ENCODE peak calls at places on chromosomes 12 and 14, in nine cellular contexts. One of them, this sample, is unnamed.

GRCh38 chr14:51035611-51036192 is 59.2 kb downstream of the TRIM9 start:
- DNase-seq in stimulated activated naive CD8-positive, alpha-beta T cell treated with anti-CD3 and anti-CD28 coated beads, Interleukin-15, Interleukin-2, amounts not matched to agents 100 U/mL and 50 U/mL, for 24 hours: no peak
- DNase-seq in cardiac septum: no peak
- DNase-seq in glutamatergic neuron: no peak
- DNase-seq in stimulated activated CD8-positive, alpha-beta memory T cell treated with anti-CD3 and anti-CD28 coated beads, Interleukin-4, amount 100 ng/mL, for 4 hours: no peak
- DNase-seq in NCI-H1092: no peak
- DNase-seq in cerebellum: no peak
- DNase-seq in sigmoid colon: no peak
- DNase-seq in cardiac muscle cell: no peak
- DNase-seq in this sample: no peak

GRCh38 chr14:68199465-68200145 is 380.0 kb downstream of the RAD51B start:
- DNase-seq in stimulated activated naive CD8-positive, alpha-beta T cell treated with anti-CD3 and anti-CD28 coated beads, Interleukin-15, Interleukin-2, amounts not matched to agents 100 U/mL and 50 U/mL, for 24 hours: no peak
- DNase-seq in cardiac septum: no peak
- DNase-seq in glutamatergic neuron: no peak
- DNase-seq in stimulated activated CD8-positive, alpha-beta memory T cell treated with anti-CD3 and anti-CD28 coated beads, Interleukin-4, amount 100 ng/mL, for 4 hours: no peak
- DNase-seq in NCI-H1092: no peak
- DNase-seq in cerebellum: no peak
- DNase-seq in sigmoid colon: peak
- DNase-seq in cardiac muscle cell: no peak
- DNase-seq in this sample: no peak

GRCh38 chr14:90388437-90388836 is 8.4 kb upstream of the CALM1 start:
- DNase-seq in stimulated activated naive CD8-positive, alpha-beta T cell treated with anti-CD3 and anti-CD28 coated beads, Interleukin-15, Interleukin-2, amounts not matched to agents 100 U/mL and 50 U/mL, for 24 hours: no peak
- DNase-seq in cardiac septum: no peak
- DNase-seq in glutamatergic neuron: no peak
- DNase-seq in stimulated activated CD8-positive, alpha-beta memory T cell treated with anti-CD3 and anti-CD28 coated beads, Interleukin-4, amount 100 ng/mL, for 4 hours: no peak
- DNase-seq in NCI-H1092: no peak
- DNase-seq in cerebellum: no peak
- DNase-seq in sigmoid colon: no peak
- DNase-seq in cardiac muscle cell: peak
- DNase-seq in this sample: no peak

GRCh38 chr14:25431211-25432076 is 381.5 kb upstream of the STXBP6 start:
- DNase-seq in stimulated activated naive CD8-positive, alpha-beta T cell treated with anti-CD3 and anti-CD28 coated beads, Interleukin-15, Interleukin-2, amounts not matched to agents 100 U/mL and 50 U/mL, for 24 hours: no peak
- DNase-seq in cardiac septum: no peak
- DNase-seq in glutamatergic neuron: peak
- DNase-seq in stimulated activated CD8-positive, alpha-beta memory T cell treated with anti-CD3 and anti-CD28 coated beads, Interleukin-4, amount 100 ng/mL, for 4 hours: no peak
- DNase-seq in NCI-H1092: peak
- DNase-seq in cerebellum: no peak
- DNase-seq in sigmoid colon: no peak
- DNase-seq in cardiac muscle cell: peak
- DNase-seq in this sample: peak

GRCh38 chr12:107622005-107622404 is 63.6 kb upstream of the PWP1 start:
- DNase-seq in stimulated activated naive CD8-positive, alpha-beta T cell treated with anti-CD3 and anti-CD28 coated beads, Interleukin-15, Interleukin-2, amounts not matched to agents 100 U/mL and 50 U/mL, for 24 hours: peak
- DNase-seq in cardiac septum: no peak
- DNase-seq in glutamatergic neuron: no peak
- DNase-seq in stimulated activated CD8-positive, alpha-beta memory T cell treated with anti-CD3 and anti-CD28 coated beads, Interleukin-4, amount 100 ng/mL, for 4 hours: no peak
- DNase-seq in NCI-H1092: no peak
- DNase-seq in cerebellum: no peak
- DNase-seq in sigmoid colon: no peak
- DNase-seq in cardiac muscle cell: no peak
- DNase-seq in this sample: no peak

GRCh38 chr14:104295681-104296387 is 157.4 kb downstream of the KIF26A start:
- DNase-seq in stimulated activated naive CD8-positive, alpha-beta T cell treated with anti-CD3 and anti-CD28 coated beads, Interleukin-15, Interleukin-2, amounts not matched to agents 100 U/mL and 50 U/mL, for 24 hours: no peak
- DNase-seq in cardiac septum: peak
- DNase-seq in glutamatergic neuron: peak
- DNase-seq in stimulated activated CD8-positive, alpha-beta memory T cell treated with anti-CD3 and anti-CD28 coated beads, Interleukin-4, amount 100 ng/mL, for 4 hours: no peak
- DNase-seq in NCI-H1092: no peak
- DNase-seq in cerebellum: no peak
- DNase-seq in sigmoid colon: peak
- DNase-seq in cardiac muscle cell: no peak
- DNase-seq in this sample: no peak

GRCh38 chr12:57631566-57632368 is 1.2 kb downstream of the B4GALNT1 start:
- DNase-seq in stimulated activated naive CD8-positive, alpha-beta T cell treated with anti-CD3 and anti-CD28 coated beads, Interleukin-15, Interleukin-2, amounts not matched to agents 100 U/mL and 50 U/mL, for 24 hours: no peak
- DNase-seq in cardiac septum: peak
- DNase-seq in glutamatergic neuron: peak
- DNase-seq in stimulated activated CD8-positive, alpha-beta memory T cell treated with anti-CD3 and anti-CD28 coated beads, Interleukin-4, amount 100 ng/mL, for 4 hours: no peak
- DNase-seq in NCI-H1092: no peak
- DNase-seq in cerebellum: peak
- DNase-seq in sigmoid colon: peak
- DNase-seq in cardiac muscle cell: no peak
- DNase-seq in this sample: no peak

GRCh38 chr12:55220725-55221124 is at the start of gene OR10A7:
- DNase-seq in stimulated activated naive CD8-positive, alpha-beta T cell treated with anti-CD3 and anti-CD28 coated beads, Interleukin-15, Interleukin-2, amounts not matched to agents 100 U/mL and 50 U/mL, for 24 hours: no peak
- DNase-seq in cardiac septum: no peak
- DNase-seq in glutamatergic neuron: no peak
- DNase-seq in stimulated activated CD8-positive, alpha-beta memory T cell treated with anti-CD3 and anti-CD28 coated beads, Interleukin-4, amount 100 ng/mL, for 4 hours: no peak
- DNase-seq in NCI-H1092: no peak
- DNase-seq in cerebellum: no peak
- DNase-seq in sigmoid colon: no peak
- DNase-seq in cardiac muscle cell: no peak
- DNase-seq in this sample: no peak

GRCh38 chr14:101960225-101960624 is 4.1 kb upstream of the DYNC1H1 start:
- DNase-seq in stimulated activated naive CD8-positive, alpha-beta T cell treated with anti-CD3 and anti-CD28 coated beads, Interleukin-15, Interleukin-2, amounts not matched to agents 100 U/mL and 50 U/mL, for 24 hours: peak
- DNase-seq in cardiac septum: no peak
- DNase-seq in glutamatergic neuron: no peak
- DNase-seq in stimulated activated CD8-positive, alpha-beta memory T cell treated with anti-CD3 and anti-CD28 coated beads, Interleukin-4, amount 100 ng/mL, for 4 hours: no peak
- DNase-seq in NCI-H1092: no peak
- DNase-seq in cerebellum: no peak
- DNase-seq in sigmoid colon: no peak
- DNase-seq in cardiac muscle cell: peak
- DNase-seq in this sample: no peak

GRCh38 chr14:70190156-70190555 is 1.4 kb upstream of the SLC8A3 start:
- DNase-seq in stimulated activated naive CD8-positive, alpha-beta T cell treated with anti-CD3 and anti-CD28 coated beads, Interleukin-15, Interleukin-2, amounts not matched to agents 100 U/mL and 50 U/mL, for 24 hours: no peak
- DNase-seq in cardiac septum: no peak
- DNase-seq in glutamatergic neuron: no peak
- DNase-seq in stimulated activated CD8-positive, alpha-beta memory T cell treated with anti-CD3 and anti-CD28 coated beads, Interleukin-4, amount 100 ng/mL, for 4 hours: no peak
- DNase-seq in NCI-H1092: no peak
- DNase-seq in cerebellum: no peak
- DNase-seq in sigmoid colon: no peak
- DNase-seq in cardiac muscle cell: no peak
- DNase-seq in this sample: no peak

GRCh38 chr12:107761502-107761904 is 566 bp upstream of the PRDM4 start:
- DNase-seq in stimulated activated naive CD8-positive, alpha-beta T cell treated with anti-CD3 and anti-CD28 coated beads, Interleukin-15, Interleukin-2, amounts not matched to agents 100 U/mL and 50 U/mL, for 24 hours: peak
- DNase-seq in cardiac septum: no peak
- DNase-seq in glutamatergic neuron: no peak
- DNase-seq in stimulated activated CD8-positive, alpha-beta memory T cell treated with anti-CD3 and anti-CD28 coated beads, Interleukin-4, amount 100 ng/mL, for 4 hours: no peak
- DNase-seq in NCI-H1092: peak
- DNase-seq in cerebellum: no peak
- DNase-seq in sigmoid colon: no peak
- DNase-seq in cardiac muscle cell: peak
- DNase-seq in this sample: peak

GRCh38 chr14:35134329-35135123 is 12.2 kb downstream of the PRORP start:
- DNase-seq in stimulated activated naive CD8-positive, alpha-beta T cell treated with anti-CD3 and anti-CD28 coated beads, Interleukin-15, Interleukin-2, amounts not matched to agents 100 U/mL and 50 U/mL, for 24 hours: no peak
- DNase-seq in cardiac septum: no peak
- DNase-seq in glutamatergic neuron: no peak
- DNase-seq in stimulated activated CD8-positive, alpha-beta memory T cell treated with anti-CD3 and anti-CD28 coated beads, Interleukin-4, amount 100 ng/mL, for 4 hours: no peak
- DNase-seq in NCI-H1092: no peak
- DNase-seq in cerebellum: no peak
- DNase-seq in sigmoid colon: no peak
- DNase-seq in cardiac muscle cell: no peak
- DNase-seq in this sample: no peak

GRCh38 chr12:121769831-121770301 is 23.6 kb downstream of the RHOF start:
- DNase-seq in stimulated activated naive CD8-positive, alpha-beta T cell treated with anti-CD3 and anti-CD28 coated beads, Interleukin-15, Interleukin-2, amounts not matched to agents 100 U/mL and 50 U/mL, for 24 hours: no peak
- DNase-seq in cardiac septum: no peak
- DNase-seq in glutamatergic neuron: no peak
- DNase-seq in stimulated activated CD8-positive, alpha-beta memory T cell treated with anti-CD3 and anti-CD28 coated beads, Interleukin-4, amount 100 ng/mL, for 4 hours: no peak
- DNase-seq in NCI-H1092: no peak
- DNase-seq in cerebellum: peak
- DNase-seq in sigmoid colon: no peak
- DNase-seq in cardiac muscle cell: peak
- DNase-seq in this sample: no peak

GRCh38 chr14:74571901-74572828 is 39.9 kb downstream of the LTBP2 start:
- DNase-seq in stimulated activated naive CD8-positive, alpha-beta T cell treated with anti-CD3 and anti-CD28 coated beads, Interleukin-15, Interleukin-2, amounts not matched to agents 100 U/mL and 50 U/mL, for 24 hours: no peak
- DNase-seq in cardiac septum: no peak
- DNase-seq in glutamatergic neuron: no peak
- DNase-seq in stimulated activated CD8-positive, alpha-beta memory T cell treated with anti-CD3 and anti-CD28 coated beads, Interleukin-4, amount 100 ng/mL, for 4 hours: no peak
- DNase-seq in NCI-H1092: no peak
- DNase-seq in cerebellum: no peak
- DNase-seq in sigmoid colon: no peak
- DNase-seq in cardiac muscle cell: no peak
- DNase-seq in this sample: peak

GRCh38 chr12:94644622-94645021 is 5.7 kb downstream of the TMCC3 start:
- DNase-seq in stimulated activated naive CD8-positive, alpha-beta T cell treated with anti-CD3 and anti-CD28 coated beads, Interleukin-15, Interleukin-2, amounts not matched to agents 100 U/mL and 50 U/mL, for 24 hours: no peak
- DNase-seq in cardiac septum: no peak
- DNase-seq in glutamatergic neuron: no peak
- DNase-seq in stimulated activated CD8-positive, alpha-beta memory T cell treated with anti-CD3 and anti-CD28 coated beads, Interleukin-4, amount 100 ng/mL, for 4 hours: no peak
- DNase-seq in NCI-H1092: no peak
- DNase-seq in cerebellum: no peak
- DNase-seq in sigmoid colon: no peak
- DNase-seq in cardiac muscle cell: no peak
- DNase-seq in this sample: no peak

GRCh38 chr14:45103806-45104205 is 19.9 kb downstream of the PRPF39 start:
- DNase-seq in stimulated activated naive CD8-positive, alpha-beta T cell treated with anti-CD3 and anti-CD28 coated beads, Interleukin-15, Interleukin-2, amounts not matched to agents 100 U/mL and 50 U/mL, for 24 hours: no peak
- DNase-seq in cardiac septum: no peak
- DNase-seq in glutamatergic neuron: no peak
- DNase-seq in stimulated activated CD8-positive, alpha-beta memory T cell treated with anti-CD3 and anti-CD28 coated beads, Interleukin-4, amount 100 ng/mL, for 4 hours: no peak
- DNase-seq in NCI-H1092: no peak
- DNase-seq in cerebellum: no peak
- DNase-seq in sigmoid colon: no peak
- DNase-seq in cardiac muscle cell: no peak
- DNase-seq in this sample: no peak

GRCh38 chr14:96039633-96040311 is 610 bp downstream of the C14orf132 start:
- DNase-seq in stimulated activated naive CD8-positive, alpha-beta T cell treated with anti-CD3 and anti-CD28 coated beads, Interleukin-15, Interleukin-2, amounts not matched to agents 100 U/mL and 50 U/mL, for 24 hours: peak
- DNase-seq in cardiac septum: no peak
- DNase-seq in glutamatergic neuron: peak
- DNase-seq in stimulated activated CD8-positive, alpha-beta memory T cell treated with anti-CD3 and anti-CD28 coated beads, Interleukin-4, amount 100 ng/mL, for 4 hours: no peak
- DNase-seq in NCI-H1092: peak
- DNase-seq in cerebellum: peak
- DNase-seq in sigmoid colon: peak
- DNase-seq in cardiac muscle cell: peak
- DNase-seq in this sample: peak

GRCh38 chr14:67653651-67654280 is 20.7 kb downstream of the VTI1B start:
- DNase-seq in stimulated activated naive CD8-positive, alpha-beta T cell treated with anti-CD3 and anti-CD28 coated beads, Interleukin-15, Interleukin-2, amounts not matched to agents 100 U/mL and 50 U/mL, for 24 hours: no peak
- DNase-seq in cardiac septum: no peak
- DNase-seq in glutamatergic neuron: peak
- DNase-seq in stimulated activated CD8-positive, alpha-beta memory T cell treated with anti-CD3 and anti-CD28 coated beads, Interleukin-4, amount 100 ng/mL, for 4 hours: no peak
- DNase-seq in NCI-H1092: no peak
- DNase-seq in cerebellum: no peak
- DNase-seq in sigmoid colon: peak
- DNase-seq in cardiac muscle cell: peak
- DNase-seq in this sample: no peak

GRCh38 chr12:25256826-25257225 is 6.1 kb upstream of the KRAS start:
- DNase-seq in stimulated activated naive CD8-positive, alpha-beta T cell treated with anti-CD3 and anti-CD28 coated beads, Interleukin-15, Interleukin-2, amounts not matched to agents 100 U/mL and 50 U/mL, for 24 hours: no peak
- DNase-seq in cardiac septum: no peak
- DNase-seq in glutamatergic neuron: no peak
- DNase-seq in stimulated activated CD8-positive, alpha-beta memory T cell treated with anti-CD3 and anti-CD28 coated beads, Interleukin-4, amount 100 ng/mL, for 4 hours: no peak
- DNase-seq in NCI-H1092: no peak
- DNase-seq in cerebellum: no peak
- DNase-seq in sigmoid colon: no peak
- DNase-seq in cardiac muscle cell: no peak
- DNase-seq in this sample: no peak

GRCh38 chr12:52741378-52742195 is 35.6 kb downstream of the KRT76 start:
- DNase-seq in stimulated activated naive CD8-positive, alpha-beta T cell treated with anti-CD3 and anti-CD28 coated beads, Interleukin-15, Interleukin-2, amounts not matched to agents 100 U/mL and 50 U/mL, for 24 hours: peak
- DNase-seq in cardiac septum: no peak
- DNase-seq in glutamatergic neuron: no peak
- DNase-seq in stimulated activated CD8-positive, alpha-beta memory T cell treated with anti-CD3 and anti-CD28 coated beads, Interleukin-4, amount 100 ng/mL, for 4 hours: peak
- DNase-seq in NCI-H1092: no peak
- DNase-seq in cerebellum: no peak
- DNase-seq in sigmoid colon: no peak
- DNase-seq in cardiac muscle cell: peak
- DNase-seq in this sample: no peak

GRCh38 chr12:45535610-45536180 is 193.8 kb upstream of the ARID2 start:
- DNase-seq in stimulated activated naive CD8-positive, alpha-beta T cell treated with anti-CD3 and anti-CD28 coated beads, Interleukin-15, Interleukin-2, amounts not matched to agents 100 U/mL and 50 U/mL, for 24 hours: no peak
- DNase-seq in cardiac septum: no peak
- DNase-seq in glutamatergic neuron: no peak
- DNase-seq in stimulated activated CD8-positive, alpha-beta memory T cell treated with anti-CD3 and anti-CD28 coated beads, Interleukin-4, amount 100 ng/mL, for 4 hours: no peak
- DNase-seq in NCI-H1092: no peak
- DNase-seq in cerebellum: no peak
- DNase-seq in sigmoid colon: no peak
- DNase-seq in cardiac muscle cell: no peak
- DNase-seq in this sample: no peak

GRCh38 chr14:84541008-84541407 is 988.9 kb upstream of the FLRT2 start:
- DNase-seq in stimulated activated naive CD8-positive, alpha-beta T cell treated with anti-CD3 and anti-CD28 coated beads, Interleukin-15, Interleukin-2, amounts not matched to agents 100 U/mL and 50 U/mL, for 24 hours: no peak
- DNase-seq in cardiac septum: no peak
- DNase-seq in glutamatergic neuron: no peak
- DNase-seq in stimulated activated CD8-positive, alpha-beta memory T cell treated with anti-CD3 and anti-CD28 coated beads, Interleukin-4, amount 100 ng/mL, for 4 hours: no peak
- DNase-seq in NCI-H1092: no peak
- DNase-seq in cerebellum: no peak
- DNase-seq in sigmoid colon: no peak
- DNase-seq in cardiac muscle cell: peak
- DNase-seq in this sample: no peak

GRCh38 chr12:106348411-106348810 is 9.1 kb upstream of the POLR3B start:
- DNase-seq in stimulated activated naive CD8-positive, alpha-beta T cell treated with anti-CD3 and anti-CD28 coated beads, Interleukin-15, Interleukin-2, amounts not matched to agents 100 U/mL and 50 U/mL, for 24 hours: no peak
- DNase-seq in cardiac septum: no peak
- DNase-seq in glutamatergic neuron: no peak
- DNase-seq in stimulated activated CD8-positive, alpha-beta memory T cell treated with anti-CD3 and anti-CD28 coated beads, Interleukin-4, amount 100 ng/mL, for 4 hours: no peak
- DNase-seq in NCI-H1092: no peak
- DNase-seq in cerebellum: no peak
- DNase-seq in sigmoid colon: no peak
- DNase-seq in cardiac muscle cell: no peak
- DNase-seq in this sample: no peak

This sample was measured in NCI-H1105 treated with DMSO at 0.1 percent for 48 hours.